ENCODE peak calls at places on chromosome 14, in eight cellular contexts. I is IMR-90, X is endothelial cell of umbilical vein, O is sigmoid colon, T is adrenal gland, M is tibial nerve, A is gastrocnemius medialis, B is breast epithelium. C is an unnamed sample.

GRCh38 chr14:96705422-96706092 is 91.6 kb upstream of the VRK1 start:
- DNase-seq in I (no peak), X (no peak), O (no peak), T (no peak), M (no peak), A (no peak), B (no peak), C (no peak)

GRCh38 chr14:21825147-21825743 is 151.6 kb upstream of the OR4E1 start:
- DNase-seq in I (peak; percentile 4), X (peak; percentile 37), O (no peak), T (no peak), M (no peak), A (no peak), B (no peak), C (no peak)

GRCh38 chr14:81478446-81478845 is 55.2 kb downstream of the SEL1L start:
- DNase-seq in I (no peak), X (no peak), O (no peak), T (no peak), M (no peak), A (peak; percentile 55), B (no peak), C (no peak)

GRCh38 chr14:86788229-86788628 is 1204.8 kb downstream of the GALC start:
- DNase-seq in I (peak; percentile 47), X (no peak), O (no peak), T (no peak), M (no peak), A (no peak), B (no peak), C (no peak)

GRCh38 chr14:95265106-95266094 is 54.3 kb downstream of the CLMN start:
- DNase-seq in I (peak; percentile 93), X (peak; percentile 96), O (no peak), T (peak; percentile 60), M (no peak), A (peak; percentile 43), B (no peak), C (peak; percentile 33)

GRCh38 chr14:47186491-47186890 is 488.9 kb downstream of the MDGA2 start:
- DNase-seq in I (no peak), X (peak; percentile 79), O (no peak), T (no peak), M (no peak), A (no peak), B (no peak), C (no peak)

GRCh38 chr14:24237463-24237955 is 4.8 kb downstream of the GMPR2 start:
- DNase-seq in I (no peak), X (no peak), O (no peak), T (peak; percentile 47), M (no peak), A (peak; percentile 55), B (no peak), C (no peak)

GRCh38 chr14:101508196-101508947 is 52.9 kb upstream of the DIO3 start:
- DNase-seq in I (no peak), X (no peak), O (peak; percentile 40), T (no peak), M (no peak), A (peak; percentile 6), B (peak; percentile 20), C (no peak)

GRCh38 chr14:22448035-22448904 is 140.8 kb downstream of the DAD1 start:
- DNase-seq in I (no peak), X (no peak), O (no peak), T (no peak), M (no peak), A (no peak), B (no peak), C (no peak)

GRCh38 chr14:87066221-87066817 is 926.7 kb downstream of the GALC start:
- DNase-seq in I (peak; percentile 4), X (no peak), O (no peak), T (no peak), M (no peak), A (no peak), B (no peak), C (no peak)

GRCh38 chr14:74290415-74290814 is 12.3 kb downstream of the ABCD4 start:
- DNase-seq in I (peak; percentile 19), X (peak; percentile 27), O (no peak), T (no peak), M (no peak), A (no peak), B (no peak), C (no peak)

GRCh38 chr14:77123381-77124344 is 17.9 kb downstream of the ZDHHC22 start:
- DNase-seq in I (no peak), X (no peak), O (no peak), T (peak; percentile 85), M (peak; percentile 37), A (peak; percentile 54), B (peak; percentile 85), C (no peak)

GRCh38 chr14:23447634-23448353 is 12.3 kb upstream of the MYH7 start:
- DNase-seq in I (no peak), X (no peak), O (no peak), T (peak; percentile 35), M (no peak), A (no peak), B (no peak), C (no peak)

GRCh38 chr14:104598039-104598438 is 6.5 kb downstream of the TMEM179 start:
- DNase-seq in I (no peak), X (no peak), O (no peak), T (no peak), M (no peak), A (peak; percentile 4), B (no peak), C (peak; percentile 6)

GRCh38 chr14:75238728-75239455 is 39.7 kb upstream of the FOS start:
- DNase-seq in I (no peak), X (no peak), O (no peak), T (no peak), M (no peak), A (no peak), B (no peak), C (no peak)

GRCh38 chr14:74275265-74275841 is 27.4 kb downstream of the ABCD4 start:
- DNase-seq in I (peak; percentile 74), X (no peak), O (no peak), T (no peak), M (no peak), A (no peak), B (no peak), C (no peak)

GRCh38 chr14:89973234-89973823 is 17.6 kb downstream of the TDP1 start:
- DNase-seq in I (peak; percentile 69), X (peak; percentile 67), O (peak; percentile 80), T (peak; percentile 89), M (peak; percentile 21), A (peak; percentile 51), B (no peak), C (peak; percentile 28)

DNA sequence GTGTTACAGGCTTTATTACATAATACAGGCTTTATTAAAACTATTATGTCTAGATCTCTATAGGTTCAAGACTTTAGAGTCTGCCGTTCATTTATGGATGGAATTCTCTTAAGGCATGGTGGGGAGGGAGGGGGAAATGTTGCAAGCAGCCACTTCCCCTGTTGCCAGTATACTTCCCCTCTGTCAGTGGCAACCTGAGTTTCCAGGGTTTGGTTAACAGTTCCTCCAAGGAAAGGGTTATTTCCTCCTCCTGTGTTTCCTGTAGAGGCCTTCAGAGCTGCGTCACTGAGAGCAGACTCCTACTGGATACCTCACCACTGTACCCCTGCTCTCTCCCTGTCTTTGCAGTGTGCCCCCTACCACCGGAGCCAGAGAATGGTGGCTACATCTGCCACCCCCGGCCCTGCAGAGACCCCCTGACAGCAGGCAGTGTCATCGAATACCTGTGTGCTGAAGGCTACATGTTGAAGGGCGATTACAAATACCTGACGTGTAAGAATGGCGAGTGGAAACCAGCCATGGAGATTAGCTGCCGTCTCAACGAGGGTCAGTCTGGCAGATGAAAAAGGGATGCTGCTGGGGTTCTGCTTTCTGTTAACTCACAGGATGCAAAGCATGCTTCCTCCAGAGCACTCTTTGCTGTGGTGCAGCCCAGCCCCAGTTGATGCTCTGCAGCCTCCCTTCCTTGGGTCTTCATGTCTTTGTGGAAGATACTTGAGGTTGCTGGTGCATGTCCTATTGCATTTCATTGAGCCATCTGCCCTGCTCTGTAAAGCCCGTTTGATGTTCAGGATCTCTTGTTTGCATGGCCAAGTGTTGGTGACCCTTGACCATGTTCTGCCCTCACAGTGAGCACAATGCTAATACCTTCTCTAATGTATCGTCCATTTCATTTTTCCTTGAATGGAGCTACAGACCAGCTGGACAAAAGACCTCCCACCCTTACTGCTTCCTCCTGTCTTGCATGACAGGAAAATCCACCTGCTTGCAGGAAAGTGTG is 63.6 kb upstream of the SRSF5 start:
- DNase-seq in I (no peak), X (no peak), O (no peak), T (peak; percentile 57), M (no peak), A (no peak), B (no peak), C (no peak)
- TF ChIP-seq POLR2A in I (no peak), X (no peak), O (no peak), T (no peak), M (no peak), A (no peak), B (no peak), C (no peak)

DNA sequence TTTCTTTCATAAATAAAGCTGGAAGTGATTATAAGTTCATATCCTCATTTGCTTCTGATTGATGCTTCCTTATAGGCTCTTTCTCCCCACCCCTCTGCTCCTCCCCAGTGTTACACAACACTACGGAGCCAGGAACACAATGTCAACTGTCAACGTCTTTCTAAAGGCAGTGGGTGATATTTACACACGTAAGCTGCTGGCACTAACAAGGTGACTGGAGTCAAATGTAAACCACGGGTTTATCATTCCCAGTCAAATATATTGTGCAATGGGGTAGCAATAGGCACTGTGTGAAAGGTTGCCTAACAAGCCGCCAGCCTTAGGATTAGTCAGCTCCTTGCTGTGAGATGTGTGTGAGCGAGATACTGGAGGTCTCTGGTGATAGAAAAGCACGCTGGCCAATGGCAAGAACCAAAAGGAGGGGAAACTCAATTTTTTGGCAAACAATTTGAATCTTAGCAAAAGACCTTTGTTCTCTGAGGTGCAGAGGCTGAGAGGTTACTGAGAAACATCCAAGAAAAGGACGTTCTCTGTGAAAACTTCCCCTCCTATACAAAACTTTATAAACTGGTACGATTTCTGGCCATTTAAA is 22.1 kb upstream of the HECTD1 start:
- DNase-seq in I (peak; percentile 98), X (no peak), O (peak; percentile 78), T (peak; percentile 85), M (peak; percentile 60), A (peak; percentile 92), B (no peak), C (no peak)
- TF ChIP-seq POLR2A in I (no peak), X (no peak), O (no peak), T (no peak), M (peak; percentile 21), A (peak; percentile 68), B (no peak), C (no peak)

GRCh38 chr14:94142836-94143235 is 13.4 kb upstream of the IFI27L2 start:
- DNase-seq in I (no peak), X (no peak), O (no peak), T (no peak), M (no peak), A (no peak), B (no peak), C (no peak)
- TF ChIP-seq POLR2A in I (no peak), X (no peak), O (no peak), T (no peak), M (no peak), A (no peak), B (no peak), C (no peak)

DNA sequence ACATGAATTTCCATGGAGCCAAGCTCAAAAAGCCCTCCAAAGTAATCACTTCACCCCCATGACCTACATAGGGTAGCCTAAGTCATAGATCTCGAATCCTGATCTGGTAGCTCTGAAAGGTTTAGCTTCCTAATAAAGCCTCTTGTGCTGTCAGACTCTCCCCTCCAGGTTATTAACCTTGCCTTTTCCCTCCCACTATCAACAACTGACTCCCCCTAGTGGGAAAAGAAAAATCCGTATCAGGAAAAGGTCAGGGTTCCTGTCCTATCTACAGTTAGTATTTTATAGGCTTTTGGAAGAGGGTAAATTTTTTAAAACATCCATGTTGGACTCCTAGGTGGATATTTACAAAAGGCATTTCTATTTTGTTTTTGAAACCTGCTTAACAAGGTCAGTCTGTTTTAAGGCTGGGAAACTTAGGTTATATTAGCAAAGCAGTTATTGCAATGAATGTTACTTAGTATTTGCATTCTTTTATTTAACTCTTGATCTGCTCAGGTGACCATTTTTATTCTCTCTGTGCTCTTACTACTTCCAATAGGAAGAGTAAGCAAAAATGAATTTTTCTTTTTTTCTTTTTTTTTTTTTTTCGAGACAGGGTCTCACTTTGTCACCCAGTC is 8.0 kb downstream of the YY1 start:
- DNase-seq in I (peak; percentile 47), X (peak; percentile 67), O (no peak), T (no peak), M (no peak), A (no peak), B (no peak), C (no peak)
- TF ChIP-seq POLR2A in I (no peak), X (no peak), O (no peak), T (no peak), M (no peak), A (no peak), B (no peak), C (no peak)

C was measured in GM12892.